ENCODE peak calls at places on chromosomes 13 and 19, in seven cellular contexts. J, O, P, X, G, M and A are unnamed samples.

GRCh38 chr19:55118401-55118991 is 1.1 kb upstream of the PPP1R12C start:
- DNase-seq in J (no peak), O (peak), P (peak), X (no peak), G (no peak), M (peak), A (no peak)

GRCh38 chr13:51729853-51730553 is 74.0 kb downstream of the DHRS12 start:
- DNase-seq in J (peak), O (no peak), P (no peak), X (peak), G (peak), M (no peak), A (peak)

GRCh38 chr19:13906525-13906904 is 514 bp downstream of the CC2D1A start:
- DNase-seq in J (no peak), O (no peak), P (peak), X (no peak), G (no peak), M (peak), A (no peak)

GRCh38 chr19:17058236-17058635 is 17.0 kb downstream of the HAUS8 start:
- DNase-seq in J (no peak), O (no peak), P (no peak), X (peak), G (no peak), M (no peak), A (no peak)

GRCh38 chr13:78603240-78603947 is at the start of gene POU4F1:
- DNase-seq in J (no peak), O (no peak), P (no peak), X (peak), G (peak), M (peak), A (no peak)

GRCh38 chr13:23915308-23915707 is 18.0 kb upstream of the C1QTNF9B start:
- DNase-seq in J (no peak), O (no peak), P (no peak), X (no peak), G (no peak), M (no peak), A (no peak)

GRCh38 chr13:106291006-106291405 is 244.5 kb downstream of the EFNB2 start:
- DNase-seq in J (no peak), O (no peak), P (no peak), X (peak), G (peak), M (no peak), A (no peak)

GRCh38 chr19:2494084-2494446 is 18.1 kb downstream of the GADD45B start:
- DNase-seq in J (no peak), O (no peak), P (no peak), X (peak), G (peak), M (no peak), A (no peak)

GRCh38 chr13:112733661-112734379 is 44.0 kb downstream of the ATP11A start:
- DNase-seq in J (no peak), O (no peak), P (no peak), X (no peak), G (peak), M (peak), A (no peak)
- H3K27ac ChIP-seq in J (no peak), O (no peak), P (peak), X (no peak), G (no peak), M (no peak), A (peak)

DNA sequence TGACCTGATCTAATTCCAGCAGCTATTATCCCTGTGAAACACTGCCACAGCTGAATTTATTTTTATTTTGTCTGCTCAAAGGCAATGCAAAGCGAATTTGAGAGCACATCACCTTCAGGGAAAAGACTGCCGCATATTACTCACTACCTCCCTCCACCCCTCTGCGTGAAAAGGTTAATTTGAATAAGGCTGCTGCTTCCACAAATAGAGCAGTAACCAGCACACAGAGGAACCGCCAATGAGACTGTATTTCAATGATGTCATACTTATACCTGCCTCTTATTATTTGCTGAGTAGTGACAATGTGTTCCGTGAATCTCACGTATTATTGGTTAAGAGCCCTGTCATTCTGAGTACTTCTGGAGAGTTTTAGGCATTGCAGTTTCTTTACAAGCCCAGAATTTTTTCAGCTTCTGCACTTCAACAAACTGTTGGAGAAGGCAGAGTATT is 156.1 kb upstream of the KLF12 start:
- DNase-seq in J (peak), O (no peak), P (peak), X (peak), G (peak), M (peak), A (no peak)
- H3K27ac ChIP-seq in J (no peak), O (no peak), P (no peak), X (no peak), G (no peak), M (peak), A (no peak)

DNA sequence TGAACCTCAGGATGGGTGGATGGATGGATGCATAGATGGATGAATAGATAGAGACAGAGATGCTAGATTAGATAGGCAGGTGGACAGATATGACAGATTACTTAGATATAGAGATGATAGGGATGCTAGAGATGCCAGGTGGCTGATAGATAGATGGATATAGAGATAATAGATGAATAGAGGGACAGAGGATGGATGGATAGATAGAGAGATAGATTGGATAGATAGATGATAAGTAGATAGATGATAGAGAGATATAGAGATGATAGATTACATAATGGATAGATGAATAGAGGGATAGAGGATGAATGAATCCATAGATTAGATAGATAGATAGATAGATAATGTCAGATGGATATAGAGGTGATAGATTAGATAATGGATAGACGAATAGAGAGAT is 88.4 kb upstream of the TM9SF2 start:
- DNase-seq in J (no peak), O (no peak), P (no peak), X (no peak), G (no peak), M (no peak), A (no peak)
- H3K27ac ChIP-seq in J (no peak), O (no peak), P (no peak), X (no peak), G (no peak), M (no peak), A (no peak)

GRCh38 chr13:40582531-40582930 is 83.9 kb downstream of the FOXO1 start:
- DNase-seq in J (no peak), O (no peak), P (no peak), X (no peak), G (no peak), M (no peak), A (no peak)

GRCh38 chr13:40580566-40581276 is 85.7 kb downstream of the FOXO1 start:
- DNase-seq in J (no peak), O (no peak), P (peak), X (no peak), G (peak), M (no peak), A (no peak)

GRCh38 chr13:40579535-40579934 is 86.9 kb downstream of the FOXO1 start:
- DNase-seq in J (no peak), O (no peak), P (no peak), X (no peak), G (no peak), M (peak), A (no peak)

GRCh38 chr13:40583738-40584137 is 82.7 kb downstream of the FOXO1 start:
- DNase-seq in J (no peak), O (no peak), P (no peak), X (no peak), G (no peak), M (no peak), A (no peak)

DNA sequence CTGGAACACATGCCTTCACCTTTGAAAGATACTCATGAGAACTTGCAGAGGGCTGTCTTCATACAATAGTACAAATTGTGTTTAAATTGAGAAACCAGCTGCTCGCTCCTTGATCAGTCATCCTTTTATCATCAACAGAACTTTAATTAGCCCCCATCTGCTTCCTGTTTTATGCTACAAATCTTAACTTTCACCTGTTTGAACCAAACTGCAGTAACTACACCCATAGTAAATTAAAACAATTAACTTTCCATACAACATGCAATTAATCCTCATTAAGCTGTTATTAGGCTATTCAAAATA is 85.2 kb downstream of the FOXO1 start:
- DNase-seq in J (no peak), O (no peak), P (no peak), X (no peak), G (no peak), M (no peak), A (no peak)
- H3K27ac ChIP-seq in J (no peak), O (no peak), P (no peak), X (no peak), G (no peak), M (no peak), A (no peak)

DNA sequence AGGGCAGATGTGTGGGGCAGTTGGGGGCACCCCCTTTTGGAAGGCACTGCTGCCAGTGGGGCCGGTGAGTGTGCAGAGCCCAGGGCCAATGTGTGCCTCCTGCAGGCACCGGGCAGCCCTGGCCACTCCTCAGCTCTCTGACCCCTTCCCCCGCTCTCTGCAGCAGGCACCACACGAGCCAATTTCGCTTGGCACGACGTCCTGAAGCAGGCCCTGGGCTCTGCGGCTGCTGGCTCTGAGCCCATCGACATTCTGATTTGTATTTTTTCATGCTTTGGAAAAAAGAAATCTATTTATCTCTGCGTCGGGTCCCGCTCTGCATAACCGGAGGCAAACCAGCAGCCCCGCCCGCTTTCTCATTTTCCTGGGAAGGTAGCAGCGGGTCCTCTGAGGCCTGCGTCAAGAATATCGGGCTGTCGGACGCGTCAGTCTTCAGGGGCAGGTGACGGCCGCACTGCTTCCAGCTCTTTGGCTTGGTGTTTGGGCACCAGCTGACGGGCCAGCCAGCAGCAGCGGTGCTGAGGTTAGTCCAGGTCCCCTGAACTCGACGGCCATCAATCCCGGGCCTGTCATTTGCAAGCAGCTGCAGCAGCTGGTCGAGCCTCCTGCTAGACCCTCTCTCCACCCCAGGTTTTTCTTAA is 134.3 kb downstream of the KDM4B start:
- DNase-seq in J (no peak), O (peak), P (peak), X (peak), G (peak), M (no peak), A (peak)
- H3K27ac ChIP-seq in J (no peak), O (peak), P (peak), X (no peak), G (no peak), M (peak), A (peak)

DNA sequence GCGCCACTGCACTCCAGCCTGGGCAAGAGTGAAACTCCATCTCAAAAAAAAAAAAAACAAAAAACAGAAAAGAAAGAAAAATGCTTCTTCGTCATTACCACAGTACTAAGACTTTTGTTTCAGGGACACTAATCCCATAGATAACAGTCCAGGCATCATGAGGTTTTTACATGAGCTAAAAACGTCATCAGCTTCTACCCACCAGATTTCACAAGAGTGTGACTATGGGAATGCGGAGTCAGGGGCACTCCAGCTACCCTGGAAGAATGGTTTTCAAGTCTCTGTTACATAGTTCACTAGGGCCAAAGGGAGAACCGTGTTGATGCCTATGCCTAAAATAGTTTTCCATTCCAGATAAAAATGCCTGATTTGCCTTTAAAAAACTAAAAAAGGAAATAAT is 33.2 kb downstream of the RAB20 start:
- DNase-seq in J (no peak), O (peak), P (no peak), X (peak), G (no peak), M (no peak), A (no peak)
- H3K27ac ChIP-seq in J (no peak), O (peak), P (peak), X (no peak), G (no peak), M (no peak), A (peak)